ENCODE peak calls at places on chromosomes 11 and 22, in seven cellular contexts. One of them, this sample, is unnamed.

GRCh38 chr11:64419818-64420485 is 61.0 kb downstream of the RPS6KA4 start:
- DNase-seq in midbrain: no peak
- DNase-seq in naive thymus-derived CD4-positive, alpha-beta T cell: no peak
- DNase-seq in fibroblast of pulmonary artery: peak
- DNase-seq in D721Med: no peak
- DNase-seq in Daoy: no peak
- DNase-seq in fibroblast of lung: peak
- DNase-seq in this sample: no peak

GRCh38 chr11:113722221-113722620 is 16.1 kb upstream of the TMPRSS5 start:
- DNase-seq in midbrain: no peak
- DNase-seq in naive thymus-derived CD4-positive, alpha-beta T cell: no peak
- DNase-seq in fibroblast of pulmonary artery: peak
- DNase-seq in D721Med: no peak
- DNase-seq in Daoy: no peak
- DNase-seq in fibroblast of lung: no peak
- DNase-seq in this sample: no peak

GRCh38 chr11:37505406-37505805 is 907.4 kb upstream of the RAG2 start:
- DNase-seq in midbrain: no peak
- DNase-seq in naive thymus-derived CD4-positive, alpha-beta T cell: no peak
- DNase-seq in fibroblast of pulmonary artery: no peak
- DNase-seq in D721Med: no peak
- DNase-seq in Daoy: no peak
- DNase-seq in fibroblast of lung: peak
- DNase-seq in this sample: no peak

GRCh38 chr11:130103296-130103814 is 33.7 kb downstream of the APLP2 start:
- DNase-seq in midbrain: peak
- DNase-seq in naive thymus-derived CD4-positive, alpha-beta T cell: no peak
- DNase-seq in fibroblast of pulmonary artery: peak
- DNase-seq in D721Med: no peak
- DNase-seq in Daoy: peak
- DNase-seq in fibroblast of lung: peak
- DNase-seq in this sample: no peak

GRCh38 chr22:28560005-28560742 is 119.5 kb downstream of the TTC28 start:
- DNase-seq in midbrain: no peak
- DNase-seq in naive thymus-derived CD4-positive, alpha-beta T cell: no peak
- DNase-seq in fibroblast of pulmonary artery: peak
- DNase-seq in D721Med: no peak
- DNase-seq in Daoy: peak
- DNase-seq in fibroblast of lung: peak
- DNase-seq in this sample: no peak

GRCh38 chr11:111414936-111415335 is 35.9 kb upstream of the POU2AF1 start:
- DNase-seq in midbrain: no peak
- DNase-seq in naive thymus-derived CD4-positive, alpha-beta T cell: no peak
- DNase-seq in fibroblast of pulmonary artery: no peak
- DNase-seq in D721Med: no peak
- DNase-seq in Daoy: no peak
- DNase-seq in fibroblast of lung: no peak
- DNase-seq in this sample: no peak

GRCh38 chr22:36149464-36149863 is 11.1 kb downstream of the APOL3 start:
- DNase-seq in midbrain: no peak
- DNase-seq in naive thymus-derived CD4-positive, alpha-beta T cell: no peak
- DNase-seq in fibroblast of pulmonary artery: peak
- DNase-seq in D721Med: no peak
- DNase-seq in Daoy: no peak
- DNase-seq in fibroblast of lung: no peak
- DNase-seq in this sample: no peak

GRCh38 chr11:118529584-118530175 is 1.3 kb upstream of the TMEM25 start:
- DNase-seq in midbrain: no peak
- DNase-seq in naive thymus-derived CD4-positive, alpha-beta T cell: no peak
- DNase-seq in fibroblast of pulmonary artery: no peak
- DNase-seq in D721Med: no peak
- DNase-seq in Daoy: no peak
- DNase-seq in fibroblast of lung: no peak
- DNase-seq in this sample: no peak

GRCh38 chr11:66331542-66332370 is 4.5 kb downstream of the RIN1 start:
- DNase-seq in midbrain: no peak
- DNase-seq in naive thymus-derived CD4-positive, alpha-beta T cell: no peak
- DNase-seq in fibroblast of pulmonary artery: no peak
- DNase-seq in D721Med: no peak
- DNase-seq in Daoy: no peak
- DNase-seq in fibroblast of lung: no peak
- DNase-seq in this sample: no peak

GRCh38 chr11:115279831-115280761 is 224.1 kb downstream of the CADM1 start:
- DNase-seq in midbrain: no peak
- DNase-seq in naive thymus-derived CD4-positive, alpha-beta T cell: no peak
- DNase-seq in fibroblast of pulmonary artery: no peak
- DNase-seq in D721Med: no peak
- DNase-seq in Daoy: peak
- DNase-seq in fibroblast of lung: peak
- DNase-seq in this sample: no peak